ENCODE peak calls at places on chromosomes 1 and 21, in five cellular contexts. D is HEK293T, T is SK-N-SH, Z is GM12878, R is K562. P is an unnamed sample.

GRCh38 chr1:205932776-205933175 is 10.5 kb downstream of the SLC26A9 start:
- DNase-seq in Z (no peak), T (no peak), D (no peak), R (no peak), P (no peak)

GRCh38 chr1:164610528-164611222 is 51.7 kb downstream of the PBX1 start:
- DNase-seq in T (no peak), R (no peak), D (no peak), Z (no peak), P (no peak)

GRCh38 chr1:6002714-6003501 is 10.7 kb upstream of the NPHP4 start:
- DNase-seq in R (no peak), D (no peak), Z (no peak), T (peak; percentile 59), P (peak; percentile 48)

GRCh38 chr21:31173881-31174555 is 135.7 kb upstream of the KRTAP19-8 start:
- DNase-seq in T (peak; percentile 76), R (no peak), D (peak; percentile 50), Z (no peak), P (no peak)

GRCh38 chr1:2000432-2000831 is 3.2 kb downstream of the CFAP74 start:
- DNase-seq in Z (no peak), T (no peak), R (no peak), D (no peak), P (no peak)

GRCh38 chr1:38431669-38432376 is 385.2 kb upstream of the POU3F1 start:
- DNase-seq in T (no peak), Z (no peak), D (no peak), R (no peak), P (no peak)

GRCh38 chr1:82329226-82329625 is 528.5 kb downstream of the ADGRL2 start:
- DNase-seq in R (no peak), Z (no peak), D (no peak), T (no peak), P (no peak)

GRCh38 chr1:162236201-162236600 is 140.5 kb downstream of the SPATA46 start:
- DNase-seq in T (no peak), Z (no peak), R (no peak), D (no peak), P (peak; percentile 22)

GRCh38 chr1:110430366-110430765 is 20.6 kb upstream of the PROK1 start:
- DNase-seq in R (no peak), Z (no peak), D (no peak), T (no peak), P (no peak)

GRCh38 chr1:27473755-27474154 is 16.2 kb downstream of the WASF2 start:
- DNase-seq in Z (no peak), R (no peak), D (no peak), T (no peak), P (no peak)

GRCh38 chr1:156895408-156895874 is 1.9 kb downstream of the PEAR1 start:
- DNase-seq in R (no peak), T (peak; percentile 60), D (no peak), Z (no peak), P (no peak)

GRCh38 chr1:23282967-23283366 is 61.1 kb downstream of the HNRNPR start:
- DNase-seq in R (no peak), Z (no peak), D (no peak), T (no peak), P (no peak)

GRCh38 chr1:226404063-226404903 is 3.6 kb downstream of the PARP1 start:
- DNase-seq in R (no peak), D (no peak), Z (no peak), T (peak; percentile 38), P (peak; percentile 20)

GRCh38 chr21:33821580-33822322 is 93.9 kb downstream of the ATP5PO start:
- DNase-seq in R (no peak), Z (no peak), T (no peak), D (peak; percentile 56), P (peak; percentile 13)

GRCh38 chr1:230276401-230276800 is 149.7 kb downstream of the PGBD5 start:
- DNase-seq in Z (no peak), T (no peak), R (no peak), D (no peak), P (no peak)

GRCh38 chr1:19344372-19344810 is 32.3 kb downstream of the SLC66A1 start:
- DNase-seq in Z (no peak), T (peak; percentile 90), R (peak; percentile 72), D (peak; percentile 57), P (peak; percentile 30)

GRCh38 chr1:181469829-181470228 is 13.5 kb upstream of the CACNA1E start:
- DNase-seq in R (peak; percentile 71), Z (no peak), T (no peak), D (no peak), P (no peak)

GRCh38 chr1:237181731-237182317 is 139.8 kb downstream of the RYR2 start:
- DNase-seq in D (no peak), Z (no peak), T (no peak), R (no peak), P (no peak)

GRCh38 chr1:244387415-244387814 is 64.3 kb downstream of the ADSS2 start:
- DNase-seq in R (no peak), T (no peak), Z (no peak), D (no peak), P (no peak)

GRCh38 chr21:42580793-42581201 is 67.1 kb downstream of the SLC37A1 start:
- DNase-seq in D (no peak), R (no peak), T (no peak), Z (no peak), P (no peak)

GRCh38 chr1:14934867-14935266 is 218.7 kb upstream of the TMEM51 start:
- DNase-seq in T (no peak), D (no peak), R (no peak), Z (no peak), P (no peak)

GRCh38 chr1:39158330-39159086 is 46.0 kb upstream of the MACF1 start:
- DNase-seq in D (no peak), Z (peak; percentile 37), R (peak; percentile 76), T (no peak), P (peak; percentile 99)

GRCh38 chr1:27397749-27398148 is 5.3 kb downstream of the GPR3 start:
- DNase-seq in T (no peak), R (no peak), D (no peak), Z (no peak), P (no peak)

GRCh38 chr1:38444311-38444710 is 397.7 kb upstream of the POU3F1 start:
- DNase-seq in R (no peak), Z (no peak), D (no peak), T (no peak), P (no peak)

GRCh38 chr1:18957136-18957521 is 653 bp upstream of the IFFO2 start:
- DNase-seq in D (no peak), R (no peak), T (peak; percentile 70), Z (no peak), P (no peak)

GRCh38 chr1:100188617-100189016 is 10.6 kb upstream of the LRRC39 start:
- DNase-seq in R (no peak), Z (peak; percentile 31), T (peak; percentile 45), D (no peak), P (no peak)

GRCh38 chr1:43836267-43836951 is 97.2 kb upstream of the ARTN start:
- DNase-seq in Z (peak; percentile 88), T (peak; percentile 85), R (peak; percentile 54), D (peak; percentile 45), P (peak; percentile 55)

GRCh38 chr1:212566522-212567479 is 41.8 kb upstream of the ATF3 start:
- DNase-seq in T (peak; percentile 71), R (peak; percentile 74), Z (peak; percentile 92), D (peak; percentile 62), P (peak; percentile 14)

GRCh38 chr1:205247130-205247921 is 19.6 kb downstream of the TMCC2 start:
- DNase-seq in T (no peak), R (no peak), Z (no peak), D (no peak), P (no peak)

GRCh38 chr1:25744140-25744581 is 55.8 kb upstream of the SELENON start:
- DNase-seq in Z (no peak), T (peak; percentile 69), R (no peak), D (peak; percentile 40), P (no peak)

GRCh38 chr1:227938911-227939790 is 8.6 kb downstream of the WNT9A start:
- DNase-seq in Z (no peak), R (no peak), T (no peak), D (no peak), P (no peak)

GRCh38 chr1:204342310-204342709 is 17.4 kb downstream of the PLEKHA6 start:
- DNase-seq in Z (no peak), T (no peak), R (no peak), D (no peak), P (no peak)

GRCh38 chr21:33587792-33588484 is 546 bp downstream of the DONSON start:
- DNase-seq in D (peak; percentile 34), Z (no peak), T (no peak), R (peak; percentile 57), P (no peak)

GRCh38 chr1:10835423-10836421 is 39.3 kb upstream of the CASZ1 start:
- DNase-seq in R (peak; percentile 93), Z (no peak), T (peak; percentile 90), D (peak; percentile 91), P (peak; percentile 61)

GRCh38 chr1:234065794-234066447 is 161.4 kb downstream of the SLC35F3 start:
- DNase-seq in D (peak; percentile 84), R (peak; percentile 79), T (peak; percentile 70), Z (peak; percentile 7), P (peak; percentile 40)

GRCh38 chr1:234072793-234073192 is 168.3 kb downstream of the SLC35F3 start:
- DNase-seq in T (no peak), R (no peak), D (no peak), Z (no peak), P (no peak)

GRCh38 chr1:234067584-234067983 is 163.1 kb downstream of the SLC35F3 start:
- DNase-seq in R (no peak), T (no peak), Z (no peak), D (no peak), P (no peak)

GRCh38 chr1:234069760-234070159 is 165.3 kb downstream of the SLC35F3 start:
- DNase-seq in T (no peak), D (no peak), Z (no peak), R (no peak), P (no peak)
- TF ChIP-seq FOXM1 in T (no peak), D (no peak), Z (no peak), R (no peak), P (no peak)

GRCh38 chr1:153364766-153365678 is 7.4 kb downstream of the S100A9 start:
- DNase-seq in Z (no peak), D (no peak), R (no peak), T (no peak), P (no peak)
- TF ChIP-seq FOXM1 in Z (no peak), D (no peak), R (no peak), T (no peak), P (no peak)

GRCh38 chr21:45234906-45235305 is 52.8 kb downstream of the POFUT2 start:
- DNase-seq in D (no peak), R (no peak), T (no peak), Z (no peak), P (no peak)

GRCh38 chr21:45235488-45235887 is 52.2 kb downstream of the POFUT2 start:
- DNase-seq in D (no peak), Z (no peak), R (no peak), T (no peak), P (no peak)

GRCh38 chr21:45234127-45234526 is 53.6 kb downstream of the POFUT2 start:
- DNase-seq in R (no peak), Z (no peak), D (no peak), T (no peak), P (no peak)

GRCh38 chr21:45241357-45241756 is 46.3 kb downstream of the POFUT2 start:
- DNase-seq in D (no peak), T (no peak), R (no peak), Z (no peak), P (no peak)

GRCh38 chr21:45236481-45236880 is 51.2 kb downstream of the POFUT2 start:
- DNase-seq in R (no peak), D (no peak), T (no peak), Z (no peak), P (no peak)
- TF ChIP-seq FOXM1 in R (no peak), D (no peak), T (no peak), Z (no peak), P (no peak)

GRCh38 chr1:168179411-168180147 is 817 bp downstream of the TIPRL start:
- DNase-seq in T (peak; percentile 47), D (peak; percentile 26), R (peak; percentile 50), Z (no peak), P (no peak)
- TF ChIP-seq FOXM1 in T (no peak), D (no peak), R (no peak), Z (no peak), P (no peak)